ENCODE peak calls at places on chromosomes 11 and 22, in seven cellular contexts. One of them, this sample, is unnamed.

GRCh38 chr11:76551400-76551799 is 106.6 kb downstream of the EMSY start:
- DNase-seq in fibroblast of lung: no peak
- DNase-seq in fibroblast of mammary gland: peak
- DNase-seq in effector memory CD4-positive, alpha-beta T cell: no peak
- DNase-seq in PC-9: no peak
- DNase-seq in mucosa of descending colon: no peak
- DNase-seq in CD8-positive, alpha-beta T cell: no peak
- DNase-seq in this sample: no peak

GRCh38 chr11:5691963-5692358 is 2.4 kb downstream of the TRIM22 start:
- DNase-seq in effector memory CD4-positive, alpha-beta T cell: no peak
- DNase-seq in mucosa of descending colon: no peak
- DNase-seq in fibroblast of lung: no peak
- DNase-seq in fibroblast of mammary gland: no peak
- DNase-seq in CD8-positive, alpha-beta T cell: no peak
- DNase-seq in PC-9: no peak
- DNase-seq in this sample: no peak

GRCh38 chr11:117830674-117831351 is 6.3 kb upstream of the FXYD2 start:
- DNase-seq in PC-9: no peak
- DNase-seq in CD8-positive, alpha-beta T cell: peak
- DNase-seq in mucosa of descending colon: no peak
- DNase-seq in fibroblast of lung: no peak
- DNase-seq in fibroblast of mammary gland: no peak
- DNase-seq in effector memory CD4-positive, alpha-beta T cell: no peak
- DNase-seq in this sample: no peak

GRCh38 chr11:69000391-69000790 is 12.7 kb downstream of the MRGPRF start:
- DNase-seq in mucosa of descending colon: no peak
- DNase-seq in PC-9: no peak
- DNase-seq in fibroblast of lung: no peak
- DNase-seq in CD8-positive, alpha-beta T cell: no peak
- DNase-seq in effector memory CD4-positive, alpha-beta T cell: no peak
- DNase-seq in fibroblast of mammary gland: no peak
- DNase-seq in this sample: no peak

GRCh38 chr11:45180158-45180887 is 33.9 kb downstream of the PRDM11 start:
- DNase-seq in effector memory CD4-positive, alpha-beta T cell: no peak
- DNase-seq in fibroblast of lung: peak
- DNase-seq in PC-9: peak
- DNase-seq in fibroblast of mammary gland: no peak
- DNase-seq in mucosa of descending colon: peak
- DNase-seq in CD8-positive, alpha-beta T cell: no peak
- DNase-seq in this sample: no peak

GRCh38 chr22:39522567-39523300 is 2.4 kb downstream of the ATF4 start:
- DNase-seq in CD8-positive, alpha-beta T cell: no peak
- DNase-seq in fibroblast of mammary gland: peak
- DNase-seq in mucosa of descending colon: peak
- DNase-seq in fibroblast of lung: peak
- DNase-seq in effector memory CD4-positive, alpha-beta T cell: no peak
- DNase-seq in PC-9: peak
- DNase-seq in this sample: peak

GRCh38 chr22:36419912-36420882 is 32.4 kb upstream of the MYH9 start:
- DNase-seq in effector memory CD4-positive, alpha-beta T cell: no peak
- DNase-seq in CD8-positive, alpha-beta T cell: no peak
- DNase-seq in fibroblast of mammary gland: peak
- DNase-seq in mucosa of descending colon: no peak
- DNase-seq in PC-9: no peak
- DNase-seq in fibroblast of lung: no peak
- DNase-seq in this sample: no peak

GRCh38 chr11:763549-764321 is 13.6 kb downstream of the GATD1 start:
- DNase-seq in fibroblast of lung: no peak
- DNase-seq in fibroblast of mammary gland: no peak
- DNase-seq in effector memory CD4-positive, alpha-beta T cell: no peak
- DNase-seq in CD8-positive, alpha-beta T cell: no peak
- DNase-seq in mucosa of descending colon: no peak
- DNase-seq in PC-9: no peak
- DNase-seq in this sample: no peak

GRCh38 chr11:86079421-86079820 is 10.5 kb upstream of the PICALM start:
- DNase-seq in effector memory CD4-positive, alpha-beta T cell: no peak
- DNase-seq in CD8-positive, alpha-beta T cell: no peak
- DNase-seq in mucosa of descending colon: no peak
- DNase-seq in fibroblast of lung: no peak
- DNase-seq in fibroblast of mammary gland: no peak
- DNase-seq in PC-9: no peak
- DNase-seq in this sample: no peak

GRCh38 chr22:30396871-30397655 is at the start of gene SEC14L2:
- DNase-seq in CD8-positive, alpha-beta T cell: peak
- DNase-seq in PC-9: peak
- DNase-seq in effector memory CD4-positive, alpha-beta T cell: peak
- DNase-seq in mucosa of descending colon: peak
- DNase-seq in fibroblast of mammary gland: peak
- DNase-seq in fibroblast of lung: peak
- DNase-seq in this sample: no peak

GRCh38 chr11:117183724-117184349 is 5.3 kb downstream of the SIDT2 start:
- DNase-seq in fibroblast of mammary gland: no peak
- DNase-seq in mucosa of descending colon: peak
- DNase-seq in CD8-positive, alpha-beta T cell: peak
- DNase-seq in effector memory CD4-positive, alpha-beta T cell: no peak
- DNase-seq in fibroblast of lung: no peak
- DNase-seq in PC-9: no peak
- DNase-seq in this sample: peak

GRCh38 chr11:104792861-104793260 is 105.4 kb downstream of the CASP12 start:
- DNase-seq in effector memory CD4-positive, alpha-beta T cell: no peak
- DNase-seq in fibroblast of lung: no peak
- DNase-seq in PC-9: no peak
- DNase-seq in fibroblast of mammary gland: no peak
- DNase-seq in mucosa of descending colon: no peak
- DNase-seq in CD8-positive, alpha-beta T cell: no peak
- DNase-seq in this sample: no peak

GRCh38 chr11:121117753-121118152 is 16.7 kb downstream of the TECTA start:
- DNase-seq in CD8-positive, alpha-beta T cell: no peak
- DNase-seq in mucosa of descending colon: no peak
- DNase-seq in fibroblast of mammary gland: no peak
- DNase-seq in fibroblast of lung: no peak
- DNase-seq in effector memory CD4-positive, alpha-beta T cell: no peak
- DNase-seq in PC-9: no peak
- DNase-seq in this sample: no peak

GRCh38 chr11:36041988-36042606 is 98.2 kb downstream of the LDLRAD3 start:
- DNase-seq in effector memory CD4-positive, alpha-beta T cell: no peak
- DNase-seq in PC-9: no peak
- DNase-seq in CD8-positive, alpha-beta T cell: no peak
- DNase-seq in fibroblast of lung: no peak
- DNase-seq in fibroblast of mammary gland: peak
- DNase-seq in mucosa of descending colon: peak
- DNase-seq in this sample: no peak

GRCh38 chr11:45181595-45182550 is 35.4 kb downstream of the PRDM11 start:
- DNase-seq in PC-9: no peak
- DNase-seq in effector memory CD4-positive, alpha-beta T cell: no peak
- DNase-seq in CD8-positive, alpha-beta T cell: no peak
- DNase-seq in fibroblast of lung: no peak
- DNase-seq in fibroblast of mammary gland: no peak
- DNase-seq in mucosa of descending colon: no peak
- DNase-seq in this sample: no peak

GRCh38 chr11:134818531-134818930 is 406.5 kb upstream of the B3GAT1 start:
- DNase-seq in effector memory CD4-positive, alpha-beta T cell: no peak
- DNase-seq in fibroblast of mammary gland: no peak
- DNase-seq in mucosa of descending colon: no peak
- DNase-seq in fibroblast of lung: no peak
- DNase-seq in CD8-positive, alpha-beta T cell: no peak
- DNase-seq in PC-9: peak
- DNase-seq in this sample: no peak

GRCh38 chr11:45320366-45320765 is 34.2 kb upstream of the SYT13 start:
- DNase-seq in mucosa of descending colon: no peak
- DNase-seq in PC-9: no peak
- DNase-seq in effector memory CD4-positive, alpha-beta T cell: no peak
- DNase-seq in fibroblast of lung: no peak
- DNase-seq in CD8-positive, alpha-beta T cell: no peak
- DNase-seq in fibroblast of mammary gland: no peak
- DNase-seq in this sample: no peak

GRCh38 chr22:46528121-46528610 is 9.3 kb downstream of the CELSR1 start:
- DNase-seq in effector memory CD4-positive, alpha-beta T cell: no peak
- DNase-seq in mucosa of descending colon: no peak
- DNase-seq in fibroblast of lung: peak
- DNase-seq in fibroblast of mammary gland: no peak
- DNase-seq in CD8-positive, alpha-beta T cell: no peak
- DNase-seq in PC-9: peak
- DNase-seq in this sample: no peak

GRCh38 chr22:46524203-46524740 is 13.1 kb downstream of the CELSR1 start:
- DNase-seq in PC-9: no peak
- DNase-seq in CD8-positive, alpha-beta T cell: no peak
- DNase-seq in mucosa of descending colon: no peak
- DNase-seq in fibroblast of mammary gland: no peak
- DNase-seq in fibroblast of lung: no peak
- DNase-seq in effector memory CD4-positive, alpha-beta T cell: no peak
- DNase-seq in this sample: no peak

GRCh38 chr22:46526484-46526839 is 11.0 kb downstream of the CELSR1 start:
- DNase-seq in effector memory CD4-positive, alpha-beta T cell: no peak
- DNase-seq in CD8-positive, alpha-beta T cell: no peak
- DNase-seq in mucosa of descending colon: no peak
- DNase-seq in PC-9: no peak
- DNase-seq in fibroblast of mammary gland: no peak
- DNase-seq in fibroblast of lung: no peak
- DNase-seq in this sample: no peak

GRCh38 chr22:46522743-46523300 is 14.6 kb downstream of the CELSR1 start:
- DNase-seq in fibroblast of lung: no peak
- DNase-seq in effector memory CD4-positive, alpha-beta T cell: no peak
- DNase-seq in PC-9: no peak
- DNase-seq in CD8-positive, alpha-beta T cell: no peak
- DNase-seq in fibroblast of mammary gland: no peak
- DNase-seq in mucosa of descending colon: no peak
- DNase-seq in this sample: no peak

DNA sequence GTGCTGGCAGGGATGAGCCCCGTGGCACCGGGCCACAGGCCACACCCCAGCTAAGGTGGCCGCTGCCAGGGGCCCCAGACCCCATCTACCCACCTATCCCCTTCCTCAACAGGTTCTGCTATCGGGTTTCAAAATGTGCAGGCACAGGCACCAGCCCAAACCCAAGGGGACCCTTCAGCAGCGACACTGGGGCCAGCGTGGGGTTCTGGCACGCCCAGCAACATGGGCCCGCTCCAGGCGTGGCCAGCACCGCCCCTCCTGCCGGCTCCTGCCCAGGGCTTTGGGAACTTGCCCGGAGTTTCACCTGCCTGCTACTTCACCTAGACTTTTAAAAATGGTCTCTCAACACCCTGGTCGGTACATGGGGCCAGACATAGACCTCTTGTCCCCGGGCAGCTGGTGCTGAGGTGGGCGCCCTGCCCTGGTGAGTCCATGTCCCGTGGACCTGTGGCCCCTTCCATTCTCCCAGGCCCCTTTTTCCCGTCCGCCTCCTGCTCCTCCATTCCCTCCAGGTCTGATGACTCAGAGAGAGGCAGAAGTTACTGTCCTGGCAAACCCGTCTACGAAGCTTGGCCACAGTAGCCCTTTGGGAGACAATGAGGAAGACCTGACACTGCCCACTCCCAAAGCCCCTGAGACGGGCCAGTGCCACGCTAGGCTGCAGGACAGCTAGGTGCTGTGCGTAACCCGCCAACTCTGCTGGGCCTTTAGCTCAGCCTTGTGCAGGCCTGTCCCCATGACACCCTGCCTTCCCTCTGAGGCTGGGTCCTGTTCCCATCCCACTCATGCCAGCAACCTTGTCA is 11.5 kb downstream of the CELSR1 start:
- DNase-seq in mucosa of descending colon: no peak
- DNase-seq in PC-9: peak
- DNase-seq in fibroblast of lung: no peak
- DNase-seq in effector memory CD4-positive, alpha-beta T cell: no peak
- DNase-seq in CD8-positive, alpha-beta T cell: no peak
- DNase-seq in fibroblast of mammary gland: no peak
- DNase-seq in this sample: peak
- H3K4me3 ChIP-seq in mucosa of descending colon: no peak
- H3K4me3 ChIP-seq in PC-9: peak
- H3K4me3 ChIP-seq in fibroblast of lung: no peak
- H3K4me3 ChIP-seq in effector memory CD4-positive, alpha-beta T cell: no peak
- H3K4me3 ChIP-seq in CD8-positive, alpha-beta T cell: no peak
- H3K4me3 ChIP-seq in fibroblast of mammary gland: no peak
- H3K4me3 ChIP-seq in this sample: peak

GRCh38 chr11:72245232-72245816 is 1.3 kb upstream of the PHOX2A start:
- DNase-seq in CD8-positive, alpha-beta T cell: no peak
- DNase-seq in fibroblast of lung: no peak
- DNase-seq in mucosa of descending colon: no peak
- DNase-seq in effector memory CD4-positive, alpha-beta T cell: no peak
- DNase-seq in fibroblast of mammary gland: no peak
- DNase-seq in PC-9: no peak
- DNase-seq in this sample: no peak

GRCh38 chr11:72243567-72244316 is at the start of gene PHOX2A:
- DNase-seq in mucosa of descending colon: no peak
- DNase-seq in fibroblast of mammary gland: no peak
- DNase-seq in fibroblast of lung: no peak
- DNase-seq in PC-9: no peak
- DNase-seq in effector memory CD4-positive, alpha-beta T cell: no peak
- DNase-seq in CD8-positive, alpha-beta T cell: no peak
- DNase-seq in this sample: no peak

GRCh38 chr11:72242141-72242540 is 1.8 kb downstream of the PHOX2A start:
- DNase-seq in fibroblast of mammary gland: no peak
- DNase-seq in fibroblast of lung: no peak
- DNase-seq in PC-9: no peak
- DNase-seq in effector memory CD4-positive, alpha-beta T cell: no peak
- DNase-seq in mucosa of descending colon: no peak
- DNase-seq in CD8-positive, alpha-beta T cell: no peak
- DNase-seq in this sample: no peak

GRCh38 chr11:72243173-72243566 is 806 bp downstream of the PHOX2A start:
- DNase-seq in CD8-positive, alpha-beta T cell: no peak
- DNase-seq in fibroblast of lung: no peak
- DNase-seq in mucosa of descending colon: no peak
- DNase-seq in effector memory CD4-positive, alpha-beta T cell: no peak
- DNase-seq in fibroblast of mammary gland: no peak
- DNase-seq in PC-9: no peak
- DNase-seq in this sample: no peak

GRCh38 chr11:72244317-72245231 is 598 bp upstream of the PHOX2A start:
- DNase-seq in fibroblast of lung: no peak
- DNase-seq in CD8-positive, alpha-beta T cell: no peak
- DNase-seq in mucosa of descending colon: no peak
- DNase-seq in fibroblast of mammary gland: no peak
- DNase-seq in PC-9: no peak
- DNase-seq in effector memory CD4-positive, alpha-beta T cell: no peak
- DNase-seq in this sample: no peak
- H3K4me3 ChIP-seq in fibroblast of lung: no peak
- H3K4me3 ChIP-seq in CD8-positive, alpha-beta T cell: no peak
- H3K4me3 ChIP-seq in mucosa of descending colon: no peak
- H3K4me3 ChIP-seq in fibroblast of mammary gland: no peak
- H3K4me3 ChIP-seq in PC-9: no peak
- H3K4me3 ChIP-seq in effector memory CD4-positive, alpha-beta T cell: no peak
- H3K4me3 ChIP-seq in this sample: no peak

GRCh38 chr11:32052218-32052617 is 38.7 kb upstream of the RCN1 start:
- DNase-seq in effector memory CD4-positive, alpha-beta T cell: peak
- DNase-seq in CD8-positive, alpha-beta T cell: peak
- DNase-seq in mucosa of descending colon: peak
- DNase-seq in fibroblast of mammary gland: peak
- DNase-seq in PC-9: peak
- DNase-seq in fibroblast of lung: peak
- DNase-seq in this sample: no peak
- H3K4me3 ChIP-seq in effector memory CD4-positive, alpha-beta T cell: no peak
- H3K4me3 ChIP-seq in CD8-positive, alpha-beta T cell: no peak
- H3K4me3 ChIP-seq in mucosa of descending colon: no peak
- H3K4me3 ChIP-seq in fibroblast of mammary gland: no peak
- H3K4me3 ChIP-seq in PC-9: no peak
- H3K4me3 ChIP-seq in fibroblast of lung: no peak
- H3K4me3 ChIP-seq in this sample: no peak

DNA sequence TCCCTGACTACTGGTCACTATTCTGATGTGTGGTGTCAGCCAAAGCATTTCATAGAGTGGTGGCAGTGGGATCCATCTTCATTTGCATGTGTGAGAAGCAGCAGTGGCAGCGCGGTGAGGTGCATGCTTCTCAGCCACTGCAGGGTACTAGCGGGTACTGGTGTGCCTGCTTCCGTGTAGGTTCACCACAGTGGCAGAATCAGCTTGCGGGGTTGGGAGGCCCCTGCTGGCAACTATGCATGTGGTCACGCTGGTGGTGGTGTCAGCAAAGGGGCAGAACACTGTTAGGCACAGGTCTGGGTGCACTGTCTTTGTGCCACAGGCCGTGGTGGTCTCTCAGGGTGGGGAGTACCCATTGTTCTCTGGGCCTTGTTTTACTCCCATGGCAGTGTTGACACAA is 286.4 kb upstream of the TENM4 start:
- DNase-seq in mucosa of descending colon: no peak
- DNase-seq in fibroblast of lung: no peak
- DNase-seq in PC-9: no peak
- DNase-seq in effector memory CD4-positive, alpha-beta T cell: no peak
- DNase-seq in CD8-positive, alpha-beta T cell: no peak
- DNase-seq in fibroblast of mammary gland: no peak
- DNase-seq in this sample: no peak
- H3K4me3 ChIP-seq in mucosa of descending colon: no peak
- H3K4me3 ChIP-seq in fibroblast of lung: no peak
- H3K4me3 ChIP-seq in PC-9: no peak
- H3K4me3 ChIP-seq in effector memory CD4-positive, alpha-beta T cell: no peak
- H3K4me3 ChIP-seq in CD8-positive, alpha-beta T cell: no peak
- H3K4me3 ChIP-seq in fibroblast of mammary gland: no peak
- H3K4me3 ChIP-seq in this sample: no peak

This sample was measured in LNCaP clone FGC.